ENCODE peak calls at places on chromosome 22, in seven cellular contexts. One of them, this sample, is unnamed.

GRCh38 chr22:48316876-48317250 is 1510.8 kb downstream of the BRD1 start:
- DNase-seq in EL: no peak
- DNase-seq in AG10803: no peak
- DNase-seq in kidney: peak
- DNase-seq in GM03348: no peak
- DNase-seq in CMK: no peak
- DNase-seq in occipital lobe: no peak
- DNase-seq in this sample: peak

GRCh38 chr22:48173061-48173849 is 1410.8 kb downstream of the TBC1D22A start:
- DNase-seq in EL: no peak
- DNase-seq in AG10803: no peak
- DNase-seq in kidney: no peak
- DNase-seq in GM03348: no peak
- DNase-seq in CMK: no peak
- DNase-seq in occipital lobe: no peak
- DNase-seq in this sample: no peak

GRCh38 chr22:42720263-42721044 is at the start of gene A4GALT:
- DNase-seq in EL: peak
- DNase-seq in AG10803: no peak
- DNase-seq in kidney: no peak
- DNase-seq in GM03348: peak
- DNase-seq in CMK: no peak
- DNase-seq in occipital lobe: no peak
- DNase-seq in this sample: peak

GRCh38 chr22:20509344-20510047 is 2.1 kb downstream of the MED15 start:
- DNase-seq in EL: peak
- DNase-seq in AG10803: peak
- DNase-seq in kidney: peak
- DNase-seq in GM03348: peak
- DNase-seq in CMK: peak
- DNase-seq in occipital lobe: peak
- DNase-seq in this sample: peak

GRCh38 chr22:32862083-32862482 is 60.6 kb downstream of the TIMP3 start:
- DNase-seq in EL: no peak
- DNase-seq in AG10803: no peak
- DNase-seq in kidney: no peak
- DNase-seq in GM03348: no peak
- DNase-seq in CMK: no peak
- DNase-seq in occipital lobe: no peak
- DNase-seq in this sample: no peak

GRCh38 chr22:44743804-44744211 is 8.6 kb upstream of the ARHGAP8 start:
- DNase-seq in EL: no peak
- DNase-seq in AG10803: peak
- DNase-seq in kidney: no peak
- DNase-seq in GM03348: no peak
- DNase-seq in CMK: no peak
- DNase-seq in occipital lobe: no peak
- DNase-seq in this sample: no peak

GRCh38 chr22:32660292-32660691 is 141.2 kb upstream of the TIMP3 start:
- DNase-seq in EL: peak
- DNase-seq in AG10803: peak
- DNase-seq in kidney: no peak
- DNase-seq in GM03348: peak
- DNase-seq in CMK: peak
- DNase-seq in occipital lobe: no peak
- DNase-seq in this sample: no peak

GRCh38 chr22:29071261-29072045 is 1.4 kb upstream of the KREMEN1 start:
- DNase-seq in EL: peak
- DNase-seq in AG10803: no peak
- DNase-seq in kidney: peak
- DNase-seq in GM03348: peak
- DNase-seq in CMK: no peak
- DNase-seq in occipital lobe: no peak
- DNase-seq in this sample: peak

GRCh38 chr22:37060801-37061610 is 9.5 kb downstream of the KCTD17 start:
- DNase-seq in EL: no peak
- DNase-seq in AG10803: no peak
- DNase-seq in kidney: peak
- DNase-seq in GM03348: no peak
- DNase-seq in CMK: no peak
- DNase-seq in occipital lobe: no peak
- DNase-seq in this sample: no peak

GRCh38 chr22:17475318-17476212 is 87.7 kb upstream of the SLC25A18 start:
- DNase-seq in EL: no peak
- DNase-seq in AG10803: no peak
- DNase-seq in kidney: no peak
- DNase-seq in GM03348: no peak
- DNase-seq in CMK: no peak
- DNase-seq in occipital lobe: no peak
- DNase-seq in this sample: no peak

GRCh38 chr22:23749747-23750373 is 1.1 kb downstream of the ZNF70 start:
- DNase-seq in EL: no peak
- DNase-seq in AG10803: no peak
- DNase-seq in kidney: no peak
- DNase-seq in GM03348: no peak
- DNase-seq in CMK: no peak
- DNase-seq in occipital lobe: no peak
- DNase-seq in this sample: no peak

GRCh38 chr22:20977516-20978170 is 4.5 kb upstream of the LZTR1 start:
- DNase-seq in EL: no peak
- DNase-seq in AG10803: no peak
- DNase-seq in kidney: peak
- DNase-seq in GM03348: no peak
- DNase-seq in CMK: no peak
- DNase-seq in occipital lobe: no peak
- DNase-seq in this sample: no peak

GRCh38 chr22:44727148-44727547 is 25.1 kb downstream of the PRR5 start:
- DNase-seq in EL: no peak
- DNase-seq in AG10803: no peak
- DNase-seq in kidney: no peak
- DNase-seq in GM03348: no peak
- DNase-seq in CMK: no peak
- DNase-seq in occipital lobe: no peak
- DNase-seq in this sample: no peak

GRCh38 chr22:42700901-42701300 is 19.8 kb downstream of the A4GALT start:
- DNase-seq in EL: no peak
- DNase-seq in AG10803: no peak
- DNase-seq in kidney: peak
- DNase-seq in GM03348: no peak
- DNase-seq in CMK: no peak
- DNase-seq in occipital lobe: no peak
- DNase-seq in this sample: no peak

GRCh38 chr22:45919504-45920286 is 57.3 kb downstream of the WNT7B start:
- DNase-seq in EL: no peak
- DNase-seq in AG10803: no peak
- DNase-seq in kidney: no peak
- DNase-seq in GM03348: no peak
- DNase-seq in CMK: no peak
- DNase-seq in occipital lobe: no peak
- DNase-seq in this sample: no peak

GRCh38 chr22:49749227-49749626 is 78.4 kb downstream of the BRD1 start:
- DNase-seq in EL: no peak
- DNase-seq in AG10803: no peak
- DNase-seq in kidney: no peak
- DNase-seq in GM03348: peak
- DNase-seq in CMK: no peak
- DNase-seq in occipital lobe: no peak
- DNase-seq in this sample: no peak

GRCh38 chr22:30435674-30436126 is 10.1 kb downstream of the MTFP1 start:
- DNase-seq in EL: no peak
- DNase-seq in AG10803: no peak
- DNase-seq in kidney: peak
- DNase-seq in GM03348: no peak
- DNase-seq in CMK: peak
- DNase-seq in occipital lobe: no peak
- DNase-seq in this sample: peak

GRCh38 chr22:45102896-45103420 is 60.8 kb upstream of the NUP50 start:
- DNase-seq in EL: no peak
- DNase-seq in AG10803: no peak
- DNase-seq in kidney: no peak
- DNase-seq in GM03348: no peak
- DNase-seq in CMK: no peak
- DNase-seq in occipital lobe: no peak
- DNase-seq in this sample: no peak

GRCh38 chr22:50247748-50248147 is 2.9 kb upstream of the TUBGCP6 start:
- DNase-seq in EL: peak
- DNase-seq in AG10803: peak
- DNase-seq in kidney: peak
- DNase-seq in GM03348: no peak
- DNase-seq in CMK: no peak
- DNase-seq in occipital lobe: no peak
- DNase-seq in this sample: no peak

GRCh38 chr22:36433318-36434231 is 45.8 kb upstream of the MYH9 start:
- DNase-seq in EL: no peak
- DNase-seq in AG10803: no peak
- DNase-seq in kidney: no peak
- DNase-seq in GM03348: no peak
- DNase-seq in CMK: no peak
- DNase-seq in occipital lobe: no peak
- DNase-seq in this sample: no peak

GRCh38 chr22:21759133-21759532 is 23.5 kb upstream of the YPEL1 start:
- DNase-seq in EL: no peak
- DNase-seq in AG10803: no peak
- DNase-seq in kidney: no peak
- DNase-seq in GM03348: no peak
- DNase-seq in CMK: no peak
- DNase-seq in occipital lobe: no peak
- DNase-seq in this sample: no peak

GRCh38 chr22:26642465-26643367 is 14.7 kb upstream of the MIAT start:
- DNase-seq in EL: no peak
- DNase-seq in AG10803: no peak
- DNase-seq in kidney: no peak
- DNase-seq in GM03348: no peak
- DNase-seq in CMK: peak
- DNase-seq in occipital lobe: no peak
- DNase-seq in this sample: peak

GRCh38 chr22:50252081-50253045 is 1.3 kb upstream of the HDAC10 start:
- DNase-seq in EL: peak
- DNase-seq in AG10803: peak
- DNase-seq in kidney: peak
- DNase-seq in GM03348: peak
- DNase-seq in CMK: no peak
- DNase-seq in occipital lobe: no peak
- DNase-seq in this sample: peak

GRCh38 chr22:45903355-45904149 is 73.4 kb downstream of the WNT7B start:
- DNase-seq in EL: peak
- DNase-seq in AG10803: peak
- DNase-seq in kidney: no peak
- DNase-seq in GM03348: peak
- DNase-seq in CMK: no peak
- DNase-seq in occipital lobe: no peak
- DNase-seq in this sample: no peak

GRCh38 chr22:32376681-32377080 is 19.0 kb downstream of the RFPL3 start:
- DNase-seq in EL: no peak
- DNase-seq in AG10803: no peak
- DNase-seq in kidney: no peak
- DNase-seq in GM03348: no peak
- DNase-seq in CMK: no peak
- DNase-seq in occipital lobe: no peak
- DNase-seq in this sample: no peak

GRCh38 chr22:20249797-20250354 is 18.2 kb downstream of the RTN4R start:
- DNase-seq in EL: no peak
- DNase-seq in AG10803: peak
- DNase-seq in kidney: no peak
- DNase-seq in GM03348: no peak
- DNase-seq in CMK: no peak
- DNase-seq in occipital lobe: peak
- DNase-seq in this sample: no peak

GRCh38 chr22:24471570-24471969 is 23.6 kb upstream of the UPB1 start:
- DNase-seq in EL: peak
- DNase-seq in AG10803: peak
- DNase-seq in kidney: peak
- DNase-seq in GM03348: no peak
- DNase-seq in CMK: no peak
- DNase-seq in occipital lobe: no peak
- DNase-seq in this sample: no peak

GRCh38 chr22:27573992-27574391 is 227.6 kb downstream of the MN1 start:
- DNase-seq in EL: no peak
- DNase-seq in AG10803: no peak
- DNase-seq in kidney: no peak
- DNase-seq in GM03348: no peak
- DNase-seq in CMK: no peak
- DNase-seq in occipital lobe: no peak
- DNase-seq in this sample: no peak

GRCh38 chr22:46547179-46547882 is 9.9 kb upstream of the CELSR1 start:
- DNase-seq in EL: peak
- DNase-seq in AG10803: peak
- DNase-seq in kidney: peak
- DNase-seq in GM03348: peak
- DNase-seq in CMK: no peak
- DNase-seq in occipital lobe: no peak
- DNase-seq in this sample: peak

GRCh38 chr22:24686280-24686679 is 83.3 kb downstream of the GGT1 start:
- DNase-seq in EL: no peak
- DNase-seq in AG10803: no peak
- DNase-seq in kidney: no peak
- DNase-seq in GM03348: no peak
- DNase-seq in CMK: no peak
- DNase-seq in occipital lobe: no peak
- DNase-seq in this sample: no peak

GRCh38 chr22:30396871-30397655 is at the start of gene SEC14L2:
- DNase-seq in EL: peak
- DNase-seq in AG10803: peak
- DNase-seq in kidney: peak
- DNase-seq in GM03348: peak
- DNase-seq in CMK: no peak
- DNase-seq in occipital lobe: peak
- DNase-seq in this sample: no peak

GRCh38 chr22:25483931-25484330 is 80.5 kb upstream of the GRK3 start:
- DNase-seq in EL: no peak
- DNase-seq in AG10803: no peak
- DNase-seq in kidney: no peak
- DNase-seq in GM03348: no peak
- DNase-seq in CMK: no peak
- DNase-seq in occipital lobe: no peak
- DNase-seq in this sample: no peak